ENCODE peak calls at places on chromosome 10, in seven cellular contexts. X is colonic mucosa, H is heart left ventricle, F is heart right ventricle, U is breast epithelium, M is H9, B is fibroblast of lung. G is an unnamed sample.

GRCh38 chr10:123157210-123157609 is 3.0 kb downstream of the BUB3 start:
- DNase-seq in M (no peak), U (no peak), F (no peak), H (no peak), X (no peak), B (peak; percentile 40), G (no peak)

GRCh38 chr10:123135415-123136141 is at the start of gene HMX3:
- DNase-seq in B (peak; percentile 45), X (no peak), F (no peak), M (peak; percentile 77), H (no peak), U (no peak), G (no peak)

GRCh38 chr10:96967847-96968246 is 135.7 kb downstream of the LCOR start:
- DNase-seq in M (no peak), X (no peak), B (no peak), F (no peak), U (no peak), H (no peak), G (no peak)

GRCh38 chr10:27744478-27745379 is 890 bp downstream of the MKX start:
- DNase-seq in U (no peak), F (no peak), X (no peak), B (peak; percentile 38), H (peak; percentile 25), M (peak; percentile 44), G (peak; percentile 32)

GRCh38 chr10:61939575-61940301 is 38.2 kb downstream of the ARID5B start:
- DNase-seq in M (no peak), F (no peak), U (no peak), X (no peak), H (no peak), B (peak; percentile 94), G (no peak)

GRCh38 chr10:13272164-13272571 is 27.7 kb downstream of the PHYH start:
- DNase-seq in F (peak; percentile 51), X (peak; percentile 37), M (peak; percentile 39), U (no peak), H (peak; percentile 48), B (peak; percentile 86), G (no peak)

GRCh38 chr10:85651507-85651902 is 715.1 kb downstream of the GRID1 start:
- DNase-seq in F (peak; percentile 16), M (no peak), B (no peak), U (no peak), H (no peak), X (no peak), G (no peak)

GRCh38 chr10:43318456-43318855 is 51.6 kb upstream of the RASGEF1A start:
- DNase-seq in X (no peak), M (no peak), U (no peak), H (no peak), F (no peak), B (no peak), G (no peak)

GRCh38 chr10:73591935-73592699 is 975 bp upstream of the USP54 start:
- DNase-seq in F (no peak), M (peak; percentile 90), H (peak; percentile 48), U (no peak), B (peak; percentile 30), X (peak; percentile 93), G (peak; percentile 28)

GRCh38 chr10:71796749-71797405 is 23.6 kb upstream of the VSIR start:
- DNase-seq in B (no peak), U (no peak), X (no peak), M (peak; percentile 56), H (peak; percentile 9), F (no peak), G (no peak)

GRCh38 chr10:78181381-78182055 is 147.9 kb downstream of the RPS24 start:
- DNase-seq in F (no peak), X (no peak), B (no peak), H (no peak), U (no peak), M (no peak), G (no peak)

GRCh38 chr10:93261961-93262610 is 188.4 kb downstream of the CYP26A1 start:
- DNase-seq in X (no peak), F (no peak), B (no peak), U (no peak), H (no peak), M (no peak), G (no peak)

GRCh38 chr10:84138478-84139125 is 707 bp upstream of the GHITM start:
- DNase-seq in X (peak; percentile 65), B (peak; percentile 61), U (no peak), F (peak; percentile 12), M (no peak), H (no peak), G (no peak)

GRCh38 chr10:69092959-69093850 is 5.3 kb downstream of the SRGN start:
- DNase-seq in F (peak; percentile 16), H (peak; percentile 68), B (peak; percentile 93), U (peak; percentile 63), X (peak; percentile 88), M (peak; percentile 76), G (peak; percentile 89)

GRCh38 chr10:29861811-29862505 is 197.4 kb downstream of the JCAD start:
- DNase-seq in X (no peak), F (no peak), U (no peak), B (peak; percentile 89), H (no peak), M (no peak), G (no peak)

GRCh38 chr10:24357344-24358021 is 148.5 kb downstream of the KIAA1217 start:
- DNase-seq in B (no peak), H (no peak), F (no peak), M (no peak), X (no peak), U (no peak), G (no peak)

DNA sequence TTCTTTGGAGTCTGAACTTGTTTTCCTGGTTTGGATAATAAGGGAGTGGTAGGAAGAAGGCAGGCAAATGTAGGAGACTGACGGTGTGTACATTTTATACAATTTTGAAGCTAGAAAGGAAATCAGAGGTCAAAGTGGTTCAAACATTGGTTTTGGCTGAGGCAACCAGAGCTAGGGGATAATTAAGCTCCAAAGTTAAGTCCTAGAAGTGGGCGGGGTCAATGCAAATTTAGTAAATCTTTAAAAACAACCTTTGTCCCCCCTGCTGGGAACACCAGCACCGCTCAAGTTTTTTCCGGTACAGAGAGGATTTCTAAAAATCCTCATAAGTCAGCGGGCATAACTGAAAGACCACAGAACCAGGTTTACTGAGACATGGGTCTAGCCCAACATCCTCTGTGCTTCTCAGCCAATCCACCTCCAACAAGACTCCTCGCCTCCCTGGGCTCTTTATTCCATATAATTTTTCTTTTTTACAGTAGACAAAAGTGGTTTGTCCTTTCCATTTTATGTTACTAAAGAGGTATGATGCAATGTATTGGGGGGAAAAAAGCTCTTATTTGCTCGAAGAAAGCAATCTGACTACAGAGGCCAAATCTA is 1.7 kb downstream of the GLUD1 start:
- DNase-seq in H (no peak), B (peak; percentile 49), X (peak; percentile 77), F (no peak), M (peak; percentile 40), U (no peak), G (peak; percentile 20)
- H3K4me1 ChIP-seq in H (peaks cover 56% of the 10 kb centered on the region), B (peaks cover 2% of the 10 kb centered on the region), X (no peaks in the 10 kb centered on the region), F (peaks cover 19% of the 10 kb centered on the region), M (no peaks in the 10 kb centered on the region), U (no peaks in the 10 kb centered on the region), G (peaks cover 27% of the 10 kb centered on the region)

GRCh38 chr10:125134916-125135770 is 25.2 kb downstream of the CTBP2 start:
- DNase-seq in H (no peak), F (no peak), X (no peak), U (peak; percentile 57), B (no peak), M (no peak), G (no peak)

GRCh38 chr10:125137601-125138438 is 22.5 kb downstream of the CTBP2 start:
- DNase-seq in F (no peak), U (no peak), B (no peak), X (peak; percentile 87), H (no peak), M (no peak), G (no peak)

GRCh38 chr10:125135771-125136035 is 24.7 kb downstream of the CTBP2 start:
- DNase-seq in X (no peak), U (peak; percentile 45), B (no peak), M (no peak), H (no peak), F (no peak), G (no peak)

GRCh38 chr10:125134483-125134848 is 25.9 kb downstream of the CTBP2 start:
- DNase-seq in F (no peak), H (no peak), B (no peak), X (no peak), U (peak; percentile 40), M (no peak), G (no peak)

DNA sequence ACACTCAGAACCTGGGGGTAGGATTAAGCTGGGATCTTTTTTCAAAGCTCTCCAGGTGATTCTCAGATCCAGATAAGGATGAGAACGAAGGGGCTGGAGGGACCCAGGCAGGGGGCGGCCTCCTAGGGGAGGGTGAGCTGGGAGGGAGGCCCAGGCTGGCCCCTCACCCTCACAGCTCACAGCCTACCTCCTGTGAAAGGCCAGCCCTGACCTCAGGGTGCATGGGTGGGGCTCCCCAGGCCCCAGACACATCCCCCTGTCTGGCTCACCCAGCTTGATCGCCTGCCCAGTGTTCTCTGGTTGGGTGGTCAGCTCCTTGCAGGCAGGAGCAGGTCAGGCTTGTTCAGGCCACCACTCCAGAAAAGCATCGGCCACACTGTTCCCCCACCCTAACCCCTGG is 24.3 kb downstream of the CTBP2 start:
- DNase-seq in B (no peak), U (peak; percentile 20), F (no peak), X (no peak), H (no peak), M (no peak), G (no peak)
- H3K4me1 ChIP-seq in B (peaks cover 3% of the 10 kb centered on the region), U (no peaks in the 10 kb centered on the region), F (peaks cover 36% of the 10 kb centered on the region), X (no peaks in the 10 kb centered on the region), H (peaks cover 27% of the 10 kb centered on the region), M (peaks cover 38% of the 10 kb centered on the region), G (no peaks in the 10 kb centered on the region)

GRCh38 chr10:7408494-7409044 is 2.3 kb downstream of the SFMBT2 start:
- DNase-seq in F (peak; percentile 79), B (peak; percentile 67), M (peak; percentile 55), U (peak; percentile 62), H (peak; percentile 79), X (peak; percentile 47), G (peak; percentile 69)
- H3K4me1 ChIP-seq in F (peaks cover 50% of the 10 kb centered on the region), B (no peaks in the 10 kb centered on the region), M (no peaks in the 10 kb centered on the region), U (peaks cover 12% of the 10 kb centered on the region), H (peaks cover 67% of the 10 kb centered on the region), X (no peaks in the 10 kb centered on the region), G (peaks cover 18% of the 10 kb centered on the region)

GRCh38 chr10:31071232-31071999 is 39.8 kb upstream of the ZNF438 start:
- DNase-seq in X (no peak), F (no peak), B (peak; percentile 28), H (peak; percentile 52), U (no peak), M (no peak), G (no peak)

GRCh38 chr10:31075434-31075833 is 43.8 kb upstream of the ZNF438 start:
- DNase-seq in M (no peak), F (no peak), X (no peak), H (no peak), B (peak; percentile 68), U (no peak), G (no peak)

GRCh38 chr10:31074357-31075065 is 42.8 kb upstream of the ZNF438 start:
- DNase-seq in F (no peak), M (no peak), B (no peak), X (no peak), H (no peak), U (no peak), G (no peak)

GRCh38 chr10:31072453-31072852 is 40.8 kb upstream of the ZNF438 start:
- DNase-seq in F (no peak), U (no peak), M (no peak), X (no peak), B (no peak), H (no peak), G (no peak)

DNA sequence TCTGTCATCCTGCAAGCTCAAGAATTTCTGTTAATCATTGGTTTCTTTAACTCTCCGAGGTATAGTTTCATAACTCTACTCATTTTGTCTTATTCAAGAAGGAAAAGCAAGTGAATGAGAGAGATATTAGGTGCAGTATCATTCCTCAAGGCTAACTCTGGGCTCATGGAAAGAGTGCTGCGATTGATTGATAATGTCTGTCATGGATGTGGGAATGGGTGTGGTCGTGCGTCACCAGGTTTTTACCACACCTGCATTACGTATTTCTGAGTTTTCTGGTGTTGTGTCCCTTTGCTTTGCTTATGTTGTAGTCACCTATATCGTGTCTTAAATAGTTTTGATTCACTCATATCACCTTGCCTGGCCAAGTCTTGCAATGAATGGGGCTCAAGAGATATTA is 44.9 kb upstream of the ZNF438 start:
- DNase-seq in U (no peak), X (no peak), M (no peak), B (no peak), H (no peak), F (no peak), G (no peak)
- H3K4me1 ChIP-seq in U (no peaks in the 10 kb centered on the region), X (no peaks in the 10 kb centered on the region), M (peaks cover 4% of the 10 kb centered on the region), B (peaks cover 3% of the 10 kb centered on the region), H (peaks cover 8% of the 10 kb centered on the region), F (peaks cover 22% of the 10 kb centered on the region), G (no peaks in the 10 kb centered on the region)